ENCODE peak calls at places on chromosomes 12 and 14, in five cellular contexts. L is tibial artery, M is pancreas, I is RWPE2, C is ovary. B is an unnamed sample.

GRCh38 chr12:39503445-39503844 is 60.5 kb upstream of the KIF21A start:
- DNase-seq in L (no peak), M (no peak), C (no peak), I (no peak), B (peak)

GRCh38 chr12:57552692-57553321 is 3.0 kb downstream of the KIF5A start:
- DNase-seq in M (no peak), I (no peak), C (no peak), L (no peak), B (no peak)

GRCh38 chr12:130524759-130525158 is 187.1 kb downstream of the PIWIL1 start:
- DNase-seq in M (no peak), L (no peak), I (no peak), C (no peak), B (no peak)

GRCh38 chr12:117724545-117724944 is 244.2 kb downstream of the KSR2 start:
- DNase-seq in L (no peak), M (no peak), I (no peak), C (no peak), B (no peak)

GRCh38 chr14:104680806-104681688 is 8.4 kb upstream of the INF2 start:
- DNase-seq in I (no peak), L (peak), C (no peak), M (no peak), B (no peak)

GRCh38 chr12:83793616-83794015 is 1106.9 kb downstream of the TMTC2 start:
- DNase-seq in C (no peak), L (no peak), I (no peak), M (no peak), B (no peak)

GRCh38 chr12:86118161-86118560 is 138.0 kb downstream of the MGAT4C start:
- DNase-seq in C (no peak), I (no peak), L (no peak), M (no peak), B (no peak)

GRCh38 chr12:88015825-88016224 is 13.4 kb downstream of the C12orf50 start:
- DNase-seq in C (no peak), M (no peak), L (no peak), I (no peak), B (no peak)

GRCh38 chr14:37602605-37603453 is 7.4 kb downstream of the TTC6 start:
- DNase-seq in M (no peak), C (no peak), L (no peak), I (no peak), B (no peak)

GRCh38 chr12:52748578-52748977 is 28.6 kb downstream of the KRT76 start:
- DNase-seq in L (no peak), C (no peak), I (no peak), M (no peak), B (no peak)

GRCh38 chr12:115470977-115471376 is 787.0 kb upstream of the TBX3 start:
- DNase-seq in L (no peak), M (no peak), I (no peak), C (no peak), B (no peak)

GRCh38 chr14:36504805-36505192 is 15.2 kb downstream of the NKX2-1 start:
- DNase-seq in C (no peak), I (no peak), L (no peak), M (no peak), B (no peak)

GRCh38 chr12:70971395-70971794 is 50.9 kb upstream of the PTPRR start:
- DNase-seq in I (no peak), M (no peak), L (no peak), C (no peak), B (no peak)

GRCh38 chr12:49706351-49707126 is 666 bp downstream of the FMNL3 start:
- DNase-seq in C (peak), M (peak), L (peak), I (no peak), B (no peak)

GRCh38 chr12:75814856-75815754 is 216.5 kb downstream of the PHLDA1 start:
- DNase-seq in M (no peak), C (peak), L (no peak), I (no peak), B (peak)

GRCh38 chr12:75809745-75810144 is 221.8 kb downstream of the PHLDA1 start:
- DNase-seq in L (no peak), C (no peak), M (no peak), I (no peak), B (no peak)

GRCh38 chr12:75815756-75816155 is 215.8 kb downstream of the PHLDA1 start:
- DNase-seq in L (no peak), C (no peak), I (no peak), M (no peak), B (no peak)

GRCh38 chr12:75813066-75813465 is 218.5 kb downstream of the PHLDA1 start:
- DNase-seq in I (no peak), C (no peak), L (no peak), M (no peak), B (no peak)

DNA sequence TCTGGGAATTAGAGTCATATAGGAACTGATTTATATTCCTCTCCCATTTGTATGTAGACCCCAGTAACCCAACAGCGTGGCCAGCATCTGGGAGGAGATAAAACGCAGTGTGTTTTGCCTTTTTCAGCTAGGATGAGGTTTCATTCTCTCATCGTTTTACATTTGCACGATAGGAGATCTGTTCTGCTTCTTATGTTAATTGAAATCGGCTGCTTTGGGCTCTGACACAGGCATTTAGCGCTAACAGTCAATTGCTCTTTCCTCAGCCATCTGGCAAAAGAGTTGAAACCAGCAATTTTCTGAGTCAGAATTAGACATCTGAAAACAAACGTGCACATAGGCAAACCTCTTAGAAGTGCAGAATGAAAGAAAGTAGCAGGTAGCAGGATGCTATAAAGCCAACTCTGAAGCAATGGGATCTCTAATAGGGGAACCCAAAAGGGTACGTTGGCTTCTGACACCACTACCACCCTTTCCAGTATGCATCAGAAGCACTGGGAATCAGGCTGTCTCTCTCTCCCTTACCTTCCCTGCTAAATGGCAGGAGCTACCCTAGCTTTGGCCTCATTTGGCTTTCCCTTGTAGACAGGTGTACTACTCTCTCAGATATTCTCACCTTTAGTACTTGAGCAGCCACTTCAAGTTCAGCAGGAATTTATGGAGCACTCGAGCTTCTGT is 219.1 kb downstream of the PHLDA1 start:
- DNase-seq in L (no peak), M (no peak), C (no peak), I (no peak), B (no peak)
- H3K4me3 ChIP-seq in L (no peak), M (no peak), C (no peak), I (no peak), B (no peak)

DNA sequence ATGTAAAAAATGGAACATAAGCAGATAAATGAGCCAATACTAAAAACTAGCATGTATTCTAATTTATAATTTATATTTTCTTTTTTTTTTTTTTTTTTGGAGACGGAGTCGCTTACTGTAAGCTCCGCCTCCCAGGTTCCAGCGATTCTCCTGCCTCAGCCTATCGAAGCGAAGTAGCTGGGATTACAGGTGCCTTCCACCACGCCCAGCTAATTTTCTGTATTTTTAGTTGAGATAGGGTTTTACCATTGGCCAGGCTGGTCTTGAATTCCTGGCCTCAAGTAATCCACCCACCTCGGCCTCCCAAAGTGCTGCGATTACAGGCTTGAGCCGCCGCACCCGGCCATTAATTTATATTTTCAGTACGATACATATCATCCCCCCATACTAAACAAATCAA is 2.7 kb downstream of the MAPK1IP1L start:
- DNase-seq in L (no peak), M (no peak), I (no peak), C (no peak), B (no peak)
- H3K4me3 ChIP-seq in L (no peak), M (no peak), I (no peak), C (no peak), B (no peak)

GRCh38 chr14:102360388-102360787 is 2.3 kb downstream of the CINP start:
- DNase-seq in L (no peak), M (no peak), C (no peak), I (no peak), B (no peak)

GRCh38 chr14:102353126-102353619 is 9.5 kb downstream of the CINP start:
- DNase-seq in I (no peak), M (no peak), C (no peak), L (no peak), B (no peak)

GRCh38 chr14:102352213-102352612 is 10.5 kb downstream of the CINP start:
- DNase-seq in C (no peak), I (no peak), L (no peak), M (no peak), B (no peak)

GRCh38 chr14:102351023-102351422 is 11.7 kb downstream of the CINP start:
- DNase-seq in M (no peak), L (no peak), I (no peak), C (no peak), B (no peak)

DNA sequence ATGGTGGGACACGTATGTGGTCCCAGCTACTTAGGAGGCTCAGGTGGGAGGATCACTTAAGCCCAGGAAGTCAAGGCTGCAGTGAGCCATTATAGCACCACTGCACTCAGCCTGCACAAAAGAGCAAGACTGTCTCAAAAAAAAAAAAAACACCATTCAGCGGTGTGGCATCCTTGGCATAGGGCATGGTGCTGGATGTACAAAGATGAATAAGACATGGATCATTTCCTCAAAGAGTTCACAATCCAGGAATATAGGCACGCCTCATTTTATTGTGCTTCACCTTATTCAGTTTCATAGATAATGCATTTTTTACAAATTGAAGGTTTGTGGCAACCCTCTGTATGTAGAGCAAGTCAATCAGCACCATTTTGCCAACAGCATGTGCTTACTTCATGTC is 6.4 kb downstream of the CINP start:
- DNase-seq in L (no peak), M (no peak), I (no peak), C (no peak), B (no peak)
- H3K4me3 ChIP-seq in L (no peak), M (no peak), I (no peak), C (no peak), B (no peak)

GRCh38 chr12:109386079-109386473 is 38.4 kb downstream of the MYO1H start:
- DNase-seq in I (no peak), L (no peak), C (no peak), M (no peak), B (no peak)

GRCh38 chr12:109388167-109388563 is 40.5 kb downstream of the MYO1H start:
- DNase-seq in C (no peak), L (no peak), M (no peak), I (no peak), B (no peak)

GRCh38 chr12:109387425-109388166 is 39.9 kb downstream of the MYO1H start:
- DNase-seq in L (no peak), M (no peak), C (no peak), I (no peak), B (no peak)

GRCh38 chr12:109383240-109383639 is 35.5 kb downstream of the MYO1H start:
- DNase-seq in L (no peak), C (no peak), M (no peak), I (no peak), B (no peak)

DNA sequence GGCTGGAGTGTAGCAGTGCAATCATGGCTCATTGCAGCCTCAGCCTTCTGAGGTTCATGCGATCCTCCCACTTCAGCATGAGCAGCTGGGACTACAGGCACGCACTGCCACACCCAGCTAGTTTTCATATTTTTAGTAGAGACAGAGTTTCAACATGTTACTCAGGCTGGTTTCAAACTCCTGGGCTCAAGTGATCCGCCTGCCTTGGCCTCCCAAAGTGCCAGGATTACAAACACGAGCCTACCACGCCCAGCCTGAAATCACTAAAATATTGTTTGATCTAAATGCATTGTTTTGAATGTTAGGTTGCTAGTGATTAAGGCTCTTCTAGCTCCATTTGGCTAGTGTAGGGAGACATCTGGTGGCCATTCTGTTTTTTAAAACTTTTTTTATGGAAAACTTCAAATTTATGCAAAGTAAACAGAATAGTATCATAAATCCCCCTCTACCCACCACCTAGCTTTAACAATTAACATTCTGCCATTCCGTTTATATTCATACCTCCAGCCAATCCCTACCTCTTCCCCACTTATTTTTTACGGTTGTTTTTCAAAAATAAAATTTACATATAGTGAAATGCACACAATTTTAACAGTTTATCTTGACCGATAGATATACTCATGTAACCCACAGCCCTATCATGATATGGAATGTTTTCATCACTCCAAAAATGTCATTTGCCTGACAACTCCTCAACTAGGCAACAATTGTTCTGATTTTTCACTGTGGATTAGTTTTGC is 37.8 kb downstream of the MYO1H start:
- DNase-seq in M (no peak), L (peak), C (no peak), I (no peak), B (peak)
- H3K4me3 ChIP-seq in M (no peak), L (no peak), C (no peak), I (no peak), B (peak)

GRCh38 chr12:59578239-59578638 is 17.6 kb upstream of the SLC16A7 start:
- DNase-seq in L (no peak), I (no peak), M (no peak), C (no peak), B (no peak)

GRCh38 chr12:59583003-59583712 is 12.7 kb upstream of the SLC16A7 start:
- DNase-seq in L (no peak), C (no peak), I (no peak), M (no peak), B (no peak)

GRCh38 chr12:59580050-59580449 is 15.8 kb upstream of the SLC16A7 start:
- DNase-seq in C (no peak), L (no peak), I (no peak), M (no peak), B (no peak)

GRCh38 chr12:59579616-59580015 is 16.2 kb upstream of the SLC16A7 start:
- DNase-seq in M (no peak), C (no peak), L (no peak), I (no peak), B (no peak)
- H3K4me3 ChIP-seq in M (no peak), C (no peak), L (no peak), I (no peak), B (no peak)

GRCh38 chr12:1645819-1646218 is 16.8 kb downstream of the WNT5B start:
- DNase-seq in C (no peak), L (no peak), I (no peak), M (no peak), B (no peak)

GRCh38 chr12:1643056-1643455 is 14.0 kb downstream of the WNT5B start:
- DNase-seq in M (no peak), I (no peak), C (no peak), L (no peak), B (no peak)

GRCh38 chr12:1644113-1644512 is 15.1 kb downstream of the WNT5B start:
- DNase-seq in I (no peak), M (no peak), C (no peak), L (no peak), B (no peak)

GRCh38 chr12:1642513-1642912 is 13.5 kb downstream of the WNT5B start:
- DNase-seq in M (no peak), I (no peak), C (no peak), L (no peak), B (no peak)

DNA sequence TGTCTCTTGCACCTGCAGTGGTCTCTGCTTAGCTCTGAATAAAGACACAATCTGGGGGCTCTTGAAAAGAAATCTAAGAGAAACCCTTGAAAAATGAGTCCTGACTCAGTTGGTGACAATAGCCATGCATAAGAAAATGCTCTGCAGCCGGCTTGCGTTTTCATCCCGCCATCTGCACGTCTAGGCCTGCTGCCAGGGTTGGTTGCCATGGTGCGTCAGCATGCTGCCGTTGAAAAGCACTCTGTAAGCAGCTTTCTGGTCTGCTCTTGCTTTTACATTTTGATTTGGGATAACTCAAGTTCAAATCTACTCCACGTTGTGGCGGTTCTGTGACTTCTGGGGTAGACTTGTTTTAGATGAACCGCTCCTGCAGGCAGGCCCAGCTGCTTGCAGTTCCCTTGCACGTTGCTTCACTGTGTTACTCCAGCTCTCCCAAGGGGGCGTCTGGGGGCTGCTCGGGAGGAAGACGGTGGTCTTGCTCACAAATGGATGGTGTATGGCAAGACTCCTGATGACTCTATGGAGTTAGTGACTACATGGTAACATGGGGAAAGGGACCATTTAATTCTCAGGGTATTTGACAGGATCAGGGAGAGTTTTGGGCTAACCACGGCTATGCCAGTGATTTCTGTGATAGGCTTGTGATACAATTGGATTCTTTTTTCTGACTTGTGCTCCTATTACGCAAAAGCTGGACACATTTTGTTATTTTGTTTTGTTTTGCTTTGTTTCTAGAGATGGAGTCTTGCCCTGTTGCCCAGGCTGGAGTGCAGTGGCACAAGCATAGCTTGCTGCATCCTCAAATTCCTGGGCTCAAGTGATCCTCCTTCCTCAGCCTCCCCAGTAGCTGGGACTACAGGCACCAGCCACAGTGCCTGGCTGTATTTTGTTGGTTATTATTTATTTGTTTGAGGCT is 15.8 kb downstream of the WNT5B start:
- DNase-seq in L (peak), C (peak), I (no peak), M (peak), B (peak)
- H3K4me3 ChIP-seq in L (no peak), C (no peak), I (no peak), M (no peak), B (no peak)

B was measured in skeletal muscle cell.